ENCODE peak calls at places on chromosomes 3 and 15, in six cellular contexts. One of them, this sample, is unnamed.

GRCh38 chr3:170483485-170484262 is 65.0 kb downstream of the CLDN11 start:
- DNase-seq in A549: no peak
- DNase-seq in IMR-90: no peak
- DNase-seq in GM12878: no peak
- DNase-seq in HepG2: peak; percentile 26
- DNase-seq in HEK293T: peak; percentile 45
- DNase-seq in this sample: peak; percentile 27

GRCh38 chr3:139120336-139120971 is 75.8 kb upstream of the PRR23C start:
- DNase-seq in A549: peak; percentile 20
- DNase-seq in HEK293T: no peak
- DNase-seq in IMR-90: peak; percentile 87
- DNase-seq in GM12878: no peak
- DNase-seq in HepG2: no peak
- DNase-seq in this sample: peak; percentile 22

GRCh38 chr3:149969110-149969944 is 1.4 kb downstream of the PFN2 start:
- DNase-seq in IMR-90: peak; percentile 87
- DNase-seq in HepG2: peak; percentile 78
- DNase-seq in HEK293T: peak; percentile 52
- DNase-seq in A549: peak; percentile 89
- DNase-seq in GM12878: no peak
- DNase-seq in this sample: peak; percentile 25

GRCh38 chr3:182276512-182276911 is 516.8 kb upstream of the ATP11B start:
- DNase-seq in HEK293T: no peak
- DNase-seq in A549: no peak
- DNase-seq in GM12878: no peak
- DNase-seq in HepG2: no peak
- DNase-seq in IMR-90: no peak
- DNase-seq in this sample: no peak

GRCh38 chr3:128917291-128917690 is 37.9 kb downstream of the ACAD9 start:
- DNase-seq in GM12878: no peak
- DNase-seq in HEK293T: no peak
- DNase-seq in HepG2: no peak
- DNase-seq in IMR-90: no peak
- DNase-seq in A549: no peak
- DNase-seq in this sample: no peak

GRCh38 chr15:52109559-52110451 is 2.8 kb downstream of the BCL2L10 start:
- DNase-seq in HEK293T: no peak
- DNase-seq in IMR-90: no peak
- DNase-seq in HepG2: no peak
- DNase-seq in GM12878: peak; percentile 88
- DNase-seq in A549: no peak
- DNase-seq in this sample: no peak

GRCh38 chr3:156271508-156271907 is 151.1 kb downstream of the KCNAB1 start:
- DNase-seq in HEK293T: no peak
- DNase-seq in HepG2: no peak
- DNase-seq in GM12878: no peak
- DNase-seq in A549: no peak
- DNase-seq in IMR-90: no peak
- DNase-seq in this sample: no peak

GRCh38 chr15:22839046-22839705 is 710 bp downstream of the NIPA2 start:
- DNase-seq in HEK293T: no peak
- DNase-seq in A549: no peak
- DNase-seq in HepG2: no peak
- DNase-seq in GM12878: no peak
- DNase-seq in IMR-90: no peak
- DNase-seq in this sample: no peak

GRCh38 chr15:88764448-88764847 is 38.8 kb upstream of the ACAN start:
- DNase-seq in HEK293T: no peak
- DNase-seq in IMR-90: no peak
- DNase-seq in HepG2: no peak
- DNase-seq in A549: no peak
- DNase-seq in GM12878: no peak
- DNase-seq in this sample: no peak

GRCh38 chr15:88769161-88769971 is 33.9 kb upstream of the ACAN start:
- DNase-seq in HepG2: no peak
- DNase-seq in HEK293T: no peak
- DNase-seq in IMR-90: peak; percentile 5
- DNase-seq in A549: no peak
- DNase-seq in GM12878: no peak
- DNase-seq in this sample: no peak

GRCh38 chr15:88759872-88760271 is 43.4 kb upstream of the ACAN start:
- DNase-seq in GM12878: no peak
- DNase-seq in HepG2: no peak
- DNase-seq in HEK293T: no peak
- DNase-seq in A549: no peak
- DNase-seq in IMR-90: no peak
- DNase-seq in this sample: no peak

DNA sequence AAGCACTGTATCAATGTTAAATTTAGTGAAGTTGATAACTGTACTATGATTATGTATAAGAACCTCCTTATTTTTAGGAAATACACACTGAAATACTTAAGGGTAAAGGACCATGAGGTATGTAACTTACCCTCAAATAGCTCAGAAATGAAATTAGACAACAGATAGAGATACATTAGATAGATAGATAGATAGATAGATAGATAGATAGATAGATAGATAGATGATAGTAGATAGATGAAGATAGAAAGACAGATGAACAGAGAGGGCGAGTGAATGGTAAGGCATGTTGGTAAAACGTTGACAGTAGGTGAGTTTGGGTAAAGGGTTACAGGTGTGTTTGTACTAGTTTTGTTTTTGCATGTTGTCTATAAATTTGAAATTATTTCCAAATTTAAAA is 38.0 kb upstream of the ACAN start:
- DNase-seq in A549: no peak
- DNase-seq in GM12878: no peak
- DNase-seq in IMR-90: no peak
- DNase-seq in HEK293T: no peak
- DNase-seq in HepG2: no peak
- DNase-seq in this sample: no peak
- TF ChIP-seq BHLHE40 in A549: no peak
- TF ChIP-seq BHLHE40 in GM12878: no peak
- TF ChIP-seq BHLHE40 in IMR-90: no peak
- TF ChIP-seq BHLHE40 in HEK293T: no peak
- TF ChIP-seq BHLHE40 in HepG2: no peak
- TF ChIP-seq BHLHE40 in this sample: no peak

DNA sequence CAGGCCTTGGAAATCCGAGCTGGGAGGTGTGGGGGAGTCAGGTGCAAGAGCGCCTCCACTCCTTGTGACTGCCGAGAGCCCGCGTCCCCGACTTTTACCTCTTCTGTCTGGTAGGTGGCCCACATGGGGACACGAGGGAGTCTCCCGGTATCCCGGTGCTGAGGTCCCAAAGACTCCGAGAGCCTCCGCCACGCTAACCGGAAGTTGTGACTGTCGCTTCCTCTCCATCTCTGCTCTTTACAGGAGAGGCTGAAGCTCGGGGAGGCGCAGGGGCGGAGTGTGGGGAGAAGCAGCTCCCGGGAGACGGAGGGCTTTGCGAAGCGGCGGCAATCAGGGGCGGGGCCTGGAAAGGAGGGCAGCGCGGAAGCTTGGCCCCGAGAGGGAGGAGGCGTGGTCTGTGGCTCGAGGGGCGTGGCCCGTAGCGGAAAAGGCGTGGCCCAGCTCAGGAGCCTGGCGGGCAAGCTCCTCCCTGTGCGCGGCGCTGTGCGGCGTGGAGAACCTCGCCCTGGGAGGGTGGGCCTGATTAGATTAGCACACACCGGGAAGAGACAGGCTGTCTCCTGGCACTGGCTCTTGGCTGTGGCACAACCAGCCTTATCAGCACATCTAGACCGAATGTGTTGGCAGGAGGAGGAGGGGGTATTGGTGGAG is 143.9 kb downstream of the GABRB3 start:
- DNase-seq in IMR-90: peak; percentile 2
- DNase-seq in A549: peak; percentile 97
- DNase-seq in GM12878: no peak
- DNase-seq in HepG2: no peak
- DNase-seq in HEK293T: peak; percentile 66
- DNase-seq in this sample: peak; percentile 75
- TF ChIP-seq BHLHE40 in IMR-90: no peak
- TF ChIP-seq BHLHE40 in A549: no peak
- TF ChIP-seq BHLHE40 in GM12878: no peak
- TF ChIP-seq BHLHE40 in HepG2: no peak
- TF ChIP-seq BHLHE40 in HEK293T: no peak
- TF ChIP-seq BHLHE40 in this sample: no peak

GRCh38 chr15:29682781-29683180 is 139.5 kb downstream of the TJP1 start:
- DNase-seq in A549: no peak
- DNase-seq in HEK293T: no peak
- DNase-seq in GM12878: no peak
- DNase-seq in HepG2: no peak
- DNase-seq in IMR-90: peak; percentile 32
- DNase-seq in this sample: no peak

GRCh38 chr15:29686079-29686425 is 136.2 kb downstream of the TJP1 start:
- DNase-seq in GM12878: no peak
- DNase-seq in IMR-90: no peak
- DNase-seq in A549: no peak
- DNase-seq in HEK293T: no peak
- DNase-seq in HepG2: no peak
- DNase-seq in this sample: no peak

GRCh38 chr15:29687204-29687768 is 135.0 kb downstream of the TJP1 start:
- DNase-seq in A549: no peak
- DNase-seq in IMR-90: no peak
- DNase-seq in HEK293T: no peak
- DNase-seq in HepG2: no peak
- DNase-seq in GM12878: no peak
- DNase-seq in this sample: no peak

GRCh38 chr15:29686445-29687203 is 135.6 kb downstream of the TJP1 start:
- DNase-seq in HEK293T: no peak
- DNase-seq in A549: peak; percentile 42
- DNase-seq in IMR-90: no peak
- DNase-seq in GM12878: no peak
- DNase-seq in HepG2: no peak
- DNase-seq in this sample: no peak

DNA sequence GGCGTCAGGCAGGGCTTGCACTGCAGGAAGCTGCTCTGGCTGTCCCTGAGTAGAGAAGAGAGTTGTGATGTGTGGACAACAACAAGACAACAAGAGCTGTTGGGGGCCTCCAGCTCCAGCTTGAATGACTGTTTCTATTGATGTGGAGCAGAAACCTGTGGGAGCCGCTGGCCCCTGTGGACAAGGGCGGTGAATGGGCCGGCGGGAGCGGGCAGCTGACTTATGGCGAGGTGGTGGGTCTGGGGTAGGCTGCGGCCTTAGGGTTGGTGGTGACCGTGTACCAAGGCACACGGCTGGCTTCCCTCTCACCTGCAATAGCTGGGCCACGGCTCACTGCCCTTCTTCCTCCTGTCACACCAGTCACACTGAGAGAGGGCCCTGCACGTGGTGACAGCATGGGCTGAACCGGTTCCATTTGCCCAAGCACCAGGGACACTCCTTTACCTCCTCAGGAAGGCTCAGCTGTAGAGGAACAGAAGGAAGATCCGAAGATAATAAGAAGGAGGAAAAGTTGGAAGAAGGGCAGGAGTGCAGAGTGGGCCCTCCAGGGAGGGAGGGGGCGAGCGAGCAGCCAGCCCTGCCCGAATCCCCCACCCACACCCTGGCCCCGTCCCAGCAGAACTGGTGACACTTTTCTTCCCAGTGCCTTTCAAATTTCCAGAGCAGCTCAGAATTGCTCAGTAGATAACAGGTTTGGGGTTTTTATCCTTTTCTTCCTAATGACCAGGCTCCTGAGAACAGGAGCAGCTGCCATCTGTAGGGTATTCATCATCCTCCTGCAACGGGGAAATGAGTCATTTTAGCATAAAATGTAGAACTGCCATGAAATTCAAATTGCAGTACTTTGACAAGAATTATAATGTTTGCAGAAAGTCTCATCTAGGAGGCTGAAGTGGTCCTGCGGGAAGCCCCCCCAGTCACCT is 136.9 kb downstream of the TJP1 start:
- DNase-seq in IMR-90: peak; percentile 79
- DNase-seq in GM12878: no peak
- DNase-seq in HEK293T: no peak
- DNase-seq in A549: no peak
- DNase-seq in HepG2: no peak
- DNase-seq in this sample: no peak
- TF ChIP-seq BHLHE40 in IMR-90: no peak
- TF ChIP-seq BHLHE40 in GM12878: no peak
- TF ChIP-seq BHLHE40 in HEK293T: no peak
- TF ChIP-seq BHLHE40 in A549: no peak
- TF ChIP-seq BHLHE40 in HepG2: no peak
- TF ChIP-seq BHLHE40 in this sample: no peak

DNA sequence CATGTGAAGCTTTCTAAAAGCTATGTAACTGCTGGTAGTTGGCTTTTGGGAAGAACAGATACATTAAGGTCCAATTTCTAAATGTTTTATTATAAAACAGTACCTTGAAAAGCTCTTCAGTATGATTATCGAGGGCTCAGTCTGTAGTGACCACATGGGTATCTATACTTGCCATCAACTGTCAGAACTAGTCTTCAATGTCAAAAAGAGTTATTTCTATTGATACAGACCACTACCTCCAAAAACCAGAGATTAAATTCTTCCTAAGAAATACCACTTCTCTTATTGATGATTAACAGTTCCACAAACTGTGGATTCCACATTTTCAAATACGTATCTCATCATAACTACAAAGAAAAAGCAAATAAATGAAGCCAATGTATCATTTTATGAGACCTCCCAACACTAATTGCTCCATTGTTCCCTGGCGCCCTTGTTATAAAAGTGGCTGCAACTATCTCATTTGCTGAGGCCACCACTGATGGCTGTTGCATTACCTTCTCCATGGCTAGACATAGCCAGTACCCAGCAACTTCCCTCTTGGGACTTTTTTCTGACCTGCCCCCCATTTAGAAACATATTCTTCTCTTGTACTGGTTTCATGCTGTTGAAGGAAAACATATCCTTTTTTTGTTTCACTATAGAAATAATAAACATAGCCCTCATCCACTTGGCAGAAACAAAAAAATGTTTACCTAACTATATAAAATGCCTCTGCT is 33.9 kb upstream of the MBNL1 start:
- DNase-seq in A549: no peak
- DNase-seq in IMR-90: no peak
- DNase-seq in HEK293T: no peak
- DNase-seq in GM12878: no peak
- DNase-seq in HepG2: no peak
- DNase-seq in this sample: no peak
- TF ChIP-seq BHLHE40 in A549: no peak
- TF ChIP-seq BHLHE40 in IMR-90: no peak
- TF ChIP-seq BHLHE40 in HEK293T: no peak
- TF ChIP-seq BHLHE40 in GM12878: no peak
- TF ChIP-seq BHLHE40 in HepG2: no peak
- TF ChIP-seq BHLHE40 in this sample: no peak

DNA sequence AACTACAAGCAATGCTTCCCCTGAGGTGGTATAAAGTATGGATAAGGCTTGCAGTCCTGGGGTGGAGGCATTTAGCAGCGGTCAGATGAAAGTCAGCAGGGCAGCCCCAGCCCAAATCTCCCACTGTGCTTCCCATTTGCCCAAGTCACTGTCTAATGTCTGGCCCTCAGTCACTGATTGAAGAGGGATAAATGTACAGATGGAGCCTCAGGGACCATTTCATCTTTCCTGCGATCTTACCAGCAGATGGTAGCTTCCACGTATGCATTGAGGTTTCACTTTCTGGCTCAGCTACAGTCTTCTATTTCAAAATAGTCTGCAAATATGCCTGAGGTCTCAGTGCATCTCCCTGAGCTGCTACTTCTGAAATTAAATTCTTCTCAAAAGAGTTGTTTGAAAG is 127.6 kb upstream of the P2RY1 start:
- DNase-seq in A549: no peak
- DNase-seq in HepG2: no peak
- DNase-seq in HEK293T: no peak
- DNase-seq in IMR-90: no peak
- DNase-seq in GM12878: no peak
- DNase-seq in this sample: no peak
- TF ChIP-seq BHLHE40 in A549: no peak
- TF ChIP-seq BHLHE40 in HepG2: no peak
- TF ChIP-seq BHLHE40 in HEK293T: no peak
- TF ChIP-seq BHLHE40 in IMR-90: no peak
- TF ChIP-seq BHLHE40 in GM12878: no peak
- TF ChIP-seq BHLHE40 in this sample: no peak